ENCODE peak calls at places on chromosomes 3 and 15, in ten cellular contexts. H is dorsolateral prefrontal cortex, I is spleen, M is AG10803, L is GM12865, D is cardiac fibroblast, T is nephron progenitor cell, Q is AG09319, C is cardiac muscle cell, J is tibial artery. U is an unnamed sample.

GRCh38 chr15:86193716-86194408 is 114.2 kb downstream of the AGBL1 start:
- DNase-seq in H (no peak), I (no peak), M (no peak), L (no peak), D (no peak), T (no peak), Q (no peak), C (no peak), J (no peak), U (no peak)

GRCh38 chr15:64161688-64162477 is 939 bp downstream of the PPIB start:
- DNase-seq in H (no peak), I (no peak), M (no peak), L (no peak), D (no peak), T (no peak), Q (no peak), C (no peak), J (no peak), U (no peak)

GRCh38 chr3:64318001-64318400 is 92.7 kb upstream of the PRICKLE2 start:
- DNase-seq in H (no peak), I (no peak), M (peak; percentile 39), L (no peak), D (peak; percentile 17), T (no peak), Q (no peak), C (no peak), J (no peak), U (no peak)

GRCh38 chr15:63276342-63277043 is 912 bp upstream of the APH1B start:
- DNase-seq in H (no peak), I (no peak), M (peak; percentile 46), L (no peak), D (no peak), T (no peak), Q (no peak), C (no peak), J (no peak), U (no peak)

GRCh38 chr3:184752361-184752760 is 40.5 kb upstream of the MAGEF1 start:
- DNase-seq in H (no peak), I (peak; percentile 32), M (no peak), L (no peak), D (no peak), T (no peak), Q (no peak), C (no peak), J (no peak), U (no peak)

GRCh38 chr15:52872036-52872818 is 82.1 kb upstream of the ONECUT1 start:
- DNase-seq in H (no peak), I (no peak), M (no peak), L (no peak), D (no peak), T (no peak), Q (no peak), C (no peak), J (no peak), U (no peak)

GRCh38 chr3:126956361-126956760 is 26.6 kb upstream of the PLXNA1 start:
- DNase-seq in H (no peak), I (peak; percentile 67), M (no peak), L (no peak), D (no peak), T (no peak), Q (no peak), C (no peak), J (no peak), U (no peak)

GRCh38 chr3:174955513-174956001 is 96.4 kb downstream of the NAALADL2 start:
- DNase-seq in H (no peak), I (no peak), M (peak; percentile 44), L (no peak), D (no peak), T (no peak), Q (no peak), C (no peak), J (no peak), U (peak; percentile 60)

GRCh38 chr3:49841126-49841525 is 15.2 kb downstream of the TRAIP start:
- DNase-seq in H (no peak), I (no peak), M (no peak), L (peak; percentile 39), D (peak; percentile 39), T (peak; percentile 26), Q (no peak), C (peak; percentile 49), J (no peak), U (peak; percentile 8)

GRCh38 chr3:144127700-144128099 is 156.1 kb downstream of the DIPK2A start:
- DNase-seq in H (no peak), I (no peak), M (no peak), L (no peak), D (no peak), T (no peak), Q (no peak), C (peak; percentile 6), J (no peak), U (no peak)

GRCh38 chr3:11601446-11602241 is 42.1 kb downstream of the VGLL4 start:
- DNase-seq in H (no peak), I (peak; percentile 80), M (peak; percentile 80), L (peak; percentile 72), D (peak; percentile 87), T (peak; percentile 37), Q (no peak), C (no peak), J (peak; percentile 71), U (no peak)

GRCh38 chr15:101652783-101653430 is 726 bp upstream of the TM2D3 start:
- DNase-seq in H (no peak), I (peak; percentile 72), M (peak; percentile 36), L (no peak), D (no peak), T (no peak), Q (no peak), C (no peak), J (no peak), U (no peak)

GRCh38 chr3:127064391-127065137 is 81.6 kb downstream of the PLXNA1 start:
- DNase-seq in H (no peak), I (peak; percentile 58), M (peak; percentile 78), L (no peak), D (peak; percentile 18), T (no peak), Q (no peak), C (no peak), J (no peak), U (peak; percentile 59)

GRCh38 chr3:32442766-32443165 is 51.1 kb downstream of the CMTM7 start:
- DNase-seq in H (no peak), I (no peak), M (peak; percentile 23), L (no peak), D (no peak), T (no peak), Q (no peak), C (no peak), J (no peak), U (peak; percentile 51)

GRCh38 chr3:185595520-185595919 is 9.4 kb downstream of the SENP2 start:
- DNase-seq in H (no peak), I (no peak), M (no peak), L (peak; percentile 34), D (no peak), T (no peak), Q (no peak), C (no peak), J (no peak), U (no peak)

DNA sequence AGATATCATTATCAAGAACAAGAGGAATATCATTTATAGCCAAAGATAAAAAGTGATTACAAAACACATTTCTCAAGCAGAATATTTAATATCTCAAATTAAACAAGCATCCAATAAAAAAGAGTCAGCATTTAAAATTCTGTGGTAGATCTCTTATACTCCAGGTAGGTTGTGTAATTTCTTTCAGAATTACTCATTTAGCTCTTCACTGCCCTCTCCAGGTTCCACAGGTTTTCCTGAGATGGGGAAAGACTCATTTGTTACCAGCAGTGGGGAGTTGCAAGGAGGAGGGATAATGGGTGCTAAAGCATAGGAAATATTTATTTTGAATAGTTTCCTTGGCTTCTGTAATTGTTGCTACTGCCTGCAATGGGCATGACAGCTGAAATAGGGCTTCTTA is 83.1 kb upstream of the RASGRP1 start:
- DNase-seq in H (no peak), I (no peak), M (peak; percentile 7), L (no peak), D (peak; percentile 27), T (no peak), Q (no peak), C (peak; percentile 24), J (no peak), U (no peak)
- TF ChIP-seq CTCF in H (peak; percentile 39), I (no peak), M (peak; percentile 47), L (no peak), D (peak; percentile 52), T (peak; percentile 33), Q (peak; percentile 13), C (peak; percentile 47), J (no peak), U (peak; percentile 62)

GRCh38 chr15:73324496-73325170 is 44.1 kb downstream of the HCN4 start:
- DNase-seq in H (peak; percentile 12), I (peak; percentile 38), M (no peak), L (no peak), D (no peak), T (no peak), Q (no peak), C (no peak), J (no peak), U (no peak)

GRCh38 chr15:73323374-73323955 is 45.3 kb downstream of the HCN4 start:
- DNase-seq in H (peak; percentile 31), I (peak; percentile 53), M (no peak), L (no peak), D (no peak), T (no peak), Q (no peak), C (no peak), J (no peak), U (no peak)

GRCh38 chr15:73326157-73326556 is 42.6 kb downstream of the HCN4 start:
- DNase-seq in H (peak; percentile 24), I (peak; percentile 24), M (no peak), L (no peak), D (no peak), T (no peak), Q (no peak), C (no peak), J (no peak), U (no peak)

GRCh38 chr15:73323956-73324355 is 44.8 kb downstream of the HCN4 start:
- DNase-seq in H (peak; percentile 20), I (peak; percentile 65), M (no peak), L (no peak), D (no peak), T (no peak), Q (no peak), C (no peak), J (no peak), U (no peak)

GRCh38 chr15:73325191-73325980 is 43.4 kb downstream of the HCN4 start:
- DNase-seq in H (peak; percentile 26), I (peak; percentile 54), M (no peak), L (peak; percentile 54), D (no peak), T (no peak), Q (no peak), C (no peak), J (no peak), U (no peak)
- TF ChIP-seq CTCF in H (no peak), I (no peak), M (no peak), L (peak; percentile 7), D (peak; percentile 18), T (peak; percentile 14), Q (no peak), C (peak; percentile 22), J (no peak), U (peak; percentile 34)

GRCh38 chr3:140276698-140277097 is 341.7 kb downstream of the CLSTN2 start:
- DNase-seq in H (no peak), I (no peak), M (peak; percentile 35), L (peak; percentile 27), D (peak; percentile 27), T (no peak), Q (peak; percentile 12), C (peak; percentile 80), J (no peak), U (no peak)
- TF ChIP-seq CTCF in H (no peak), I (no peak), M (peak; percentile 41), L (peak; percentile 31), D (no peak), T (peak; percentile 36), Q (peak; percentile 32), C (peak; percentile 40), J (no peak), U (no peak)

GRCh38 chr3:123745184-123745855 is 138.8 kb downstream of the MYLK start:
- DNase-seq in H (no peak), I (no peak), M (peak; percentile 47), L (no peak), D (peak; percentile 70), T (no peak), Q (no peak), C (no peak), J (no peak), U (no peak)
- TF ChIP-seq CTCF in H (peak; percentile 48), I (peak; percentile 24), M (peak; percentile 27), L (no peak), D (peak; percentile 49), T (no peak), Q (peak; percentile 42), C (peak; percentile 46), J (peak; percentile 34), U (peak; percentile 59)